ENCODE peak calls at places on chromosomes 13 and 19, in five cellular contexts. One of them, this sample, is unnamed.

GRCh38 chr13:51978836-51979556 is 32.3 kb downstream of the ATP7B start:
- DNase-seq in Karpas-422: no peak
- DNase-seq in prostate gland: no peak
- DNase-seq in ovary: no peak
- DNase-seq in keratinocyte: no peak
- DNase-seq in this sample: no peak

GRCh38 chr19:55287361-55288079 is 3.7 kb downstream of the BRSK1 start:
- DNase-seq in Karpas-422: no peak
- DNase-seq in prostate gland: no peak
- DNase-seq in ovary: no peak
- DNase-seq in keratinocyte: no peak
- DNase-seq in this sample: no peak

GRCh38 chr19:52942371-52943133 is 19.3 kb upstream of the ZNF888 start:
- DNase-seq in Karpas-422: peak; percentile 99
- DNase-seq in prostate gland: peak; percentile 95
- DNase-seq in ovary: peak; percentile 92
- DNase-seq in keratinocyte: peak; percentile 26
- DNase-seq in this sample: peak; percentile 96

GRCh38 chr13:36366023-36366422 is 19.8 kb upstream of the SPART start:
- DNase-seq in Karpas-422: no peak
- DNase-seq in prostate gland: no peak
- DNase-seq in ovary: no peak
- DNase-seq in keratinocyte: no peak
- DNase-seq in this sample: no peak

GRCh38 chr19:4264812-4265211 is 14.3 kb upstream of the SHD start:
- DNase-seq in Karpas-422: no peak
- DNase-seq in prostate gland: no peak
- DNase-seq in ovary: no peak
- DNase-seq in keratinocyte: no peak
- DNase-seq in this sample: no peak

GRCh38 chr19:13846533-13847032 is 30.4 kb upstream of the NANOS3 start:
- DNase-seq in Karpas-422: peak; percentile 85
- DNase-seq in prostate gland: peak; percentile 75
- DNase-seq in ovary: peak; percentile 67
- DNase-seq in keratinocyte: no peak
- DNase-seq in this sample: peak; percentile 79

GRCh38 chr13:112053167-112053743 is 13.7 kb upstream of the SOX1 start:
- DNase-seq in Karpas-422: no peak
- DNase-seq in prostate gland: no peak
- DNase-seq in ovary: no peak
- DNase-seq in keratinocyte: no peak
- DNase-seq in this sample: no peak

GRCh38 chr13:40550130-40550529 is 116.3 kb downstream of the FOXO1 start:
- DNase-seq in Karpas-422: no peak
- DNase-seq in prostate gland: no peak
- DNase-seq in ovary: no peak
- DNase-seq in keratinocyte: no peak
- DNase-seq in this sample: no peak

GRCh38 chr13:26476111-26476743 is 81.3 kb upstream of the WASF3 start:
- DNase-seq in Karpas-422: no peak
- DNase-seq in prostate gland: no peak
- DNase-seq in ovary: no peak
- DNase-seq in keratinocyte: no peak
- DNase-seq in this sample: peak; percentile 61

GRCh38 chr13:31380728-31381127 is 181.0 kb downstream of the B3GLCT start:
- DNase-seq in Karpas-422: no peak
- DNase-seq in prostate gland: no peak
- DNase-seq in ovary: no peak
- DNase-seq in keratinocyte: no peak
- DNase-seq in this sample: no peak

GRCh38 chr13:43058836-43059235 is 35.5 kb downstream of the DNAJC15 start:
- DNase-seq in Karpas-422: no peak
- DNase-seq in prostate gland: no peak
- DNase-seq in ovary: no peak
- DNase-seq in keratinocyte: no peak
- DNase-seq in this sample: no peak

GRCh38 chr19:9793051-9793591 is 24.6 kb upstream of the ZNF846 start:
- DNase-seq in Karpas-422: no peak
- DNase-seq in prostate gland: no peak
- DNase-seq in ovary: peak; percentile 69
- DNase-seq in keratinocyte: no peak
- DNase-seq in this sample: peak; percentile 65

GRCh38 chr19:53865918-53866696 is 1.6 kb upstream of the MYADM start:
- DNase-seq in Karpas-422: no peak
- DNase-seq in prostate gland: peak; percentile 32
- DNase-seq in ovary: peak; percentile 55
- DNase-seq in keratinocyte: no peak
- DNase-seq in this sample: peak; percentile 48

GRCh38 chr13:98207411-98207810 is 30.3 kb upstream of the RNF113B start:
- DNase-seq in Karpas-422: no peak
- DNase-seq in prostate gland: no peak
- DNase-seq in ovary: no peak
- DNase-seq in keratinocyte: no peak
- DNase-seq in this sample: no peak

GRCh38 chr19:12484011-12484370 is 625 bp downstream of the ZNF709 start:
- DNase-seq in Karpas-422: no peak
- DNase-seq in prostate gland: no peak
- DNase-seq in ovary: no peak
- DNase-seq in keratinocyte: no peak
- DNase-seq in this sample: no peak

GRCh38 chr19:12940897-12941296 is 2.5 kb downstream of the CALR start:
- DNase-seq in Karpas-422: peak; percentile 65
- DNase-seq in prostate gland: no peak
- DNase-seq in ovary: no peak
- DNase-seq in keratinocyte: no peak
- DNase-seq in this sample: no peak

GRCh38 chr19:16436780-16437179 is 35.0 kb downstream of the EPS15L1 start:
- DNase-seq in Karpas-422: no peak
- DNase-seq in prostate gland: no peak
- DNase-seq in ovary: no peak
- DNase-seq in keratinocyte: no peak
- DNase-seq in this sample: no peak

GRCh38 chr13:68390987-68391386 is 1160.9 kb upstream of the PCDH9 start:
- DNase-seq in Karpas-422: no peak
- DNase-seq in prostate gland: no peak
- DNase-seq in ovary: no peak
- DNase-seq in keratinocyte: no peak
- DNase-seq in this sample: no peak

GRCh38 chr19:16076958-16077611 is 790 bp downstream of the TPM4 start:
- DNase-seq in Karpas-422: peak; percentile 62
- DNase-seq in prostate gland: no peak
- DNase-seq in ovary: peak; percentile 50
- DNase-seq in keratinocyte: no peak
- DNase-seq in this sample: peak; percentile 59

GRCh38 chr19:1455336-1456120 is 5.6 kb downstream of the APC2 start:
- DNase-seq in Karpas-422: peak; percentile 97
- DNase-seq in prostate gland: no peak
- DNase-seq in ovary: no peak
- DNase-seq in keratinocyte: no peak
- DNase-seq in this sample: no peak

GRCh38 chr19:40335101-40335500 is 13.1 kb downstream of the C19orf47 start:
- DNase-seq in Karpas-422: no peak
- DNase-seq in prostate gland: no peak
- DNase-seq in ovary: no peak
- DNase-seq in keratinocyte: no peak
- DNase-seq in this sample: no peak

GRCh38 chr13:26961890-26962615 is 201.5 kb upstream of the GPR12 start:
- DNase-seq in Karpas-422: no peak
- DNase-seq in prostate gland: no peak
- DNase-seq in ovary: no peak
- DNase-seq in keratinocyte: no peak
- DNase-seq in this sample: no peak

GRCh38 chr13:66837246-66837645 is 392.9 kb downstream of the PCDH9 start:
- DNase-seq in Karpas-422: no peak
- DNase-seq in prostate gland: no peak
- DNase-seq in ovary: no peak
- DNase-seq in keratinocyte: no peak
- DNase-seq in this sample: no peak

GRCh38 chr13:112912726-112913440 is 56.1 kb upstream of the MCF2L start:
- DNase-seq in Karpas-422: no peak
- DNase-seq in prostate gland: no peak
- DNase-seq in ovary: no peak
- DNase-seq in keratinocyte: no peak
- DNase-seq in this sample: no peak

GRCh38 chr19:55698256-55698655 is 23.2 kb downstream of the EPN1 start:
- DNase-seq in Karpas-422: no peak
- DNase-seq in prostate gland: no peak
- DNase-seq in ovary: no peak
- DNase-seq in keratinocyte: no peak
- DNase-seq in this sample: no peak

GRCh38 chr19:36420961-36421748 is 2.7 kb upstream of the ZFP82 start:
- DNase-seq in Karpas-422: no peak
- DNase-seq in prostate gland: no peak
- DNase-seq in ovary: no peak
- DNase-seq in keratinocyte: no peak
- DNase-seq in this sample: peak; percentile 53

GRCh38 chr19:58067240-58067912 is 8.3 kb downstream of the ZNF135 start:
- DNase-seq in Karpas-422: no peak
- DNase-seq in prostate gland: no peak
- DNase-seq in ovary: no peak
- DNase-seq in keratinocyte: no peak
- DNase-seq in this sample: no peak

GRCh38 chr13:30441304-30441703 is 19.0 kb downstream of the UBE2L5 start:
- DNase-seq in Karpas-422: peak; percentile 52
- DNase-seq in prostate gland: no peak
- DNase-seq in ovary: no peak
- DNase-seq in keratinocyte: no peak
- DNase-seq in this sample: no peak

GRCh38 chr19:38250428-38250820 is 5.8 kb downstream of the PPP1R14A start:
- DNase-seq in Karpas-422: no peak
- DNase-seq in prostate gland: no peak
- DNase-seq in ovary: no peak
- DNase-seq in keratinocyte: no peak
- DNase-seq in this sample: no peak

GRCh38 chr19:38252385-38252784 is 3.8 kb downstream of the PPP1R14A start:
- DNase-seq in Karpas-422: no peak
- DNase-seq in prostate gland: no peak
- DNase-seq in ovary: no peak
- DNase-seq in keratinocyte: no peak
- DNase-seq in this sample: no peak

GRCh38 chr19:38252935-38253691 is 3.1 kb downstream of the PPP1R14A start:
- DNase-seq in Karpas-422: no peak
- DNase-seq in prostate gland: no peak
- DNase-seq in ovary: peak; percentile 60
- DNase-seq in keratinocyte: no peak
- DNase-seq in this sample: peak; percentile 52

GRCh38 chr19:38250821-38251563 is 5.2 kb downstream of the PPP1R14A start:
- DNase-seq in Karpas-422: no peak
- DNase-seq in prostate gland: no peak
- DNase-seq in ovary: peak; percentile 98
- DNase-seq in keratinocyte: no peak
- DNase-seq in this sample: peak; percentile 88

GRCh38 chr19:38251564-38252051 is 4.6 kb downstream of the PPP1R14A start:
- DNase-seq in Karpas-422: no peak
- DNase-seq in prostate gland: peak; percentile 44
- DNase-seq in ovary: peak; percentile 56
- DNase-seq in keratinocyte: no peak
- DNase-seq in this sample: no peak
- H3K4me3 ChIP-seq in Karpas-422: no peak overlapping the region
- H3K4me3 ChIP-seq in prostate gland: peak overlapping the region; percentile 15
- H3K4me3 ChIP-seq in ovary: peak overlapping the region; percentile 11
- H3K4me3 ChIP-seq in keratinocyte: peak overlapping the region; percentile 54
- H3K4me3 ChIP-seq in this sample: peak overlapping the region; percentile 35

DNA sequence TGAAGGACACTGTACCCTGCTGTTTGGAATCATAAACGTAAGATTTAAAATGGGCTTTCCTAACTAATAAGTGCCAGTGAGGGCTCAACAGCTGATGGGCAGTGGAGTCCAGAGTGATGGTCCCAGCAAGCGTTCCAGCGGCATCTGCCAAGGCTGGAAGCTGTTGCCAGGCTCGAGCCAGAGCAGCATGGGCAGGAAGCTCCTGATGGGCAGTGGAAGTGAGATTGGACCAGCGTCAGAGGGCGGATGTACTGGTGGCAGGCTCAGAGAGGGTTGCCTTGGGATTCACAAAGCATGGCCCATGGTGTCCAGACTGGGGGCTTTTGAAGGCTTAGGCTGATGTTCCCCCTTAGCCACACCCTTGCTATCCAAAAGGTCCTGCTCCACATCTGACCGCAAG is 30.2 kb downstream of the COL4A2 start:
- DNase-seq in Karpas-422: no peak
- DNase-seq in prostate gland: no peak
- DNase-seq in ovary: no peak
- DNase-seq in keratinocyte: no peak
- DNase-seq in this sample: peak; percentile 55
- H3K27ac ChIP-seq in Karpas-422: no peak overlapping the region
- H3K27ac ChIP-seq in prostate gland: peak overlapping the region; percentile 82
- H3K27ac ChIP-seq in ovary: peak overlapping the region; percentile 86
- H3K27ac ChIP-seq in keratinocyte: no peak overlapping the region
- H3K27ac ChIP-seq in this sample: peak overlapping the region; percentile 90

GRCh38 chr13:109672545-109672944 is 113.8 kb downstream of the IRS2 start:
- DNase-seq in Karpas-422: no peak
- DNase-seq in prostate gland: no peak
- DNase-seq in ovary: no peak
- DNase-seq in keratinocyte: no peak
- DNase-seq in this sample: no peak
- H3K4me3 ChIP-seq in Karpas-422: no peak overlapping the region
- H3K4me3 ChIP-seq in prostate gland: no peak overlapping the region
- H3K4me3 ChIP-seq in ovary: no peak overlapping the region
- H3K4me3 ChIP-seq in keratinocyte: no peak overlapping the region
- H3K4me3 ChIP-seq in this sample: no peak overlapping the region

DNA sequence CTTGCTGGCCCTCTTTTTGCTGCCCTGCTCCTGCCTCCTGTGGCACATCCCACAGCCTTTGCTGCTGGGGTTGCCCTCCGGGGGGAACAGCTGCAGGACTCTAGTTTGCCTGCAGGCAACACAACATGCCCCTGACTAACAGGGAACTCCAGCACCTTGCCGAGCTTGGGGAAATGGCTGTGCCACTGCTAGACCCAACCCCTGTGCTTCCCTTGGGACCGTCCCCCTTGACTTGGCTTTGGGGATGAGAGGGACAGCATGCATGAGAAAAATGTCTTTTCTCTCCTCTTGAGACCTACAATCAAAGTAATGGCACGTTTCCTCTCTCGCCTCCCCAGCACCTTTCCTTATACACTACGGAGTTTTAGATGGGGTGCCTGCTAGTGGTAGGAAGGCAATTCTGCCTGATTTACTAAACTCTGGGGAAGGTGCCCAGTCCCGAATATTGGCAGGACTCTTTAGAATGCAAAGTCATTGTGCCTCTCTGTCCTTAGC is 12.4 kb upstream of the VWA8 start:
- DNase-seq in Karpas-422: no peak
- DNase-seq in prostate gland: no peak
- DNase-seq in ovary: no peak
- DNase-seq in keratinocyte: no peak
- DNase-seq in this sample: no peak
- H3K27ac ChIP-seq in Karpas-422: no peak overlapping the region
- H3K27ac ChIP-seq in prostate gland: no peak overlapping the region
- H3K27ac ChIP-seq in ovary: no peak overlapping the region
- H3K27ac ChIP-seq in keratinocyte: no peak overlapping the region
- H3K27ac ChIP-seq in this sample: no peak overlapping the region